ENCODE peak calls at places on chromosome 18, in seven cellular contexts. K is ovary; S is fibroblast of lung; V is SJCRH30; F is CD8-positive, alpha-beta T cell; C is heart left ventricle; G is K562. E is an unnamed sample.

GRCh38 chr18:58325521-58325908 is 281.5 kb downstream of the NEDD4L start:
- DNase-seq in K (no peak), F (no peak), V (no peak), G (no peak), C (no peak), S (peak; percentile 75), E (no peak)

GRCh38 chr18:48554610-48555400 is 16.0 kb downstream of the CTIF start:
- DNase-seq in F (no peak), V (no peak), G (no peak), C (no peak), S (no peak), K (no peak), E (no peak)

GRCh38 chr18:37481491-37481890 is 84.1 kb downstream of the CELF4 start:
- DNase-seq in C (no peak), V (no peak), G (no peak), S (no peak), F (no peak), K (no peak), E (no peak)

GRCh38 chr18:52160652-52161051 is 179.3 kb upstream of the DCC start:
- DNase-seq in V (no peak), K (no peak), F (no peak), C (no peak), S (no peak), G (no peak), E (no peak)

GRCh38 chr18:21444465-21445023 is 156.0 kb downstream of the ESCO1 start:
- DNase-seq in G (peak; percentile 19), K (no peak), C (no peak), S (peak; percentile 78), V (peak; percentile 43), F (no peak), E (no peak)

GRCh38 chr18:48736861-48737260 is 198.0 kb downstream of the CTIF start:
- DNase-seq in V (no peak), F (no peak), C (no peak), S (no peak), K (no peak), G (no peak), E (no peak)

GRCh38 chr18:62868645-62869044 is 153.3 kb downstream of the PHLPP1 start:
- DNase-seq in S (no peak), C (no peak), F (no peak), G (no peak), K (no peak), V (no peak), E (no peak)

GRCh38 chr18:47877892-47878291 is 52.6 kb downstream of the SMAD2 start:
- DNase-seq in S (no peak), V (no peak), K (no peak), G (no peak), F (no peak), C (no peak), E (no peak)

GRCh38 chr18:37309059-37309458 is 256.5 kb downstream of the CELF4 start:
- DNase-seq in S (no peak), V (no peak), F (no peak), G (peak; percentile 28), K (no peak), C (no peak), E (no peak)

GRCh38 chr18:54766631-54767030 is 61.6 kb upstream of the RAB27B start:
- DNase-seq in V (no peak), C (no peak), S (no peak), F (no peak), G (no peak), K (no peak), E (no peak)

GRCh38 chr18:43571078-43571689 is 293.9 kb upstream of the SYT4 start:
- DNase-seq in G (peak; percentile 8), C (no peak), F (no peak), K (no peak), V (peak; percentile 54), S (peak; percentile 67), E (no peak)

GRCh38 chr18:26515643-26516495 is 32.5 kb downstream of the KCTD1 start:
- DNase-seq in V (no peak), F (no peak), S (no peak), K (no peak), C (no peak), G (no peak), E (no peak)

GRCh38 chr18:12408247-12408869 is 629 bp downstream of the PRELID3A start:
- DNase-seq in C (no peak), V (peak; percentile 40), S (peak; percentile 33), G (no peak), K (peak; percentile 31), F (no peak), E (peak; percentile 36)

GRCh38 chr18:61203151-61203550 is 130.1 kb upstream of the CDH20 start:
- DNase-seq in F (no peak), K (no peak), G (no peak), S (no peak), C (no peak), V (no peak), E (no peak)

GRCh38 chr18:58195278-58195721 is 151.3 kb downstream of the NEDD4L start:
- DNase-seq in K (peak; percentile 45), G (no peak), V (no peak), C (no peak), F (peak; percentile 17), S (no peak), E (peak; percentile 84)

GRCh38 chr18:47204908-47205522 is 28.9 kb upstream of the IER3IP1 start:
- DNase-seq in F (peak; percentile 34), G (peak; percentile 23), S (peak; percentile 40), K (no peak), C (no peak), V (peak; percentile 60), E (peak; percentile 22)

GRCh38 chr18:51446571-51447210 is 249.2 kb upstream of the MEX3C start:
- DNase-seq in K (no peak), F (no peak), G (no peak), C (no peak), V (no peak), S (no peak), E (no peak)

GRCh38 chr18:48809365-48809764 is 141.4 kb downstream of the SMAD7 start:
- DNase-seq in G (no peak), V (no peak), F (no peak), S (no peak), C (no peak), K (no peak), E (no peak)

GRCh38 chr18:46562674-46563192 is 94.3 kb downstream of the LOXHD1 start:
- DNase-seq in S (no peak), K (no peak), G (no peak), V (no peak), F (no peak), C (no peak), E (no peak)

GRCh38 chr18:58766164-58766563 is 94.9 kb downstream of the MALT1 start:
- DNase-seq in C (no peak), V (no peak), F (no peak), G (no peak), K (no peak), S (no peak), E (no peak)

GRCh38 chr18:76604642-76605240 is 109.7 kb upstream of the ZNF516 start:
- DNase-seq in F (no peak), K (no peak), G (no peak), V (no peak), C (no peak), S (no peak), E (no peak)

GRCh38 chr18:76605341-76605929 is 110.4 kb upstream of the ZNF516 start:
- DNase-seq in C (no peak), F (no peak), K (no peak), G (no peak), S (no peak), V (no peak), E (no peak)

GRCh38 chr18:76602169-76602568 is 107.1 kb upstream of the ZNF516 start:
- DNase-seq in G (no peak), K (no peak), V (no peak), C (no peak), S (no peak), F (no peak), E (no peak)
- H3K4me1 ChIP-seq in G (no peaks in the 10 kb centered on the region), K (no peaks in the 10 kb centered on the region), V (no peaks in the 10 kb centered on the region), C (no peaks in the 10 kb centered on the region), S (no peaks in the 10 kb centered on the region), F (no peaks in the 10 kb centered on the region), E (no peaks in the 10 kb centered on the region)

DNA sequence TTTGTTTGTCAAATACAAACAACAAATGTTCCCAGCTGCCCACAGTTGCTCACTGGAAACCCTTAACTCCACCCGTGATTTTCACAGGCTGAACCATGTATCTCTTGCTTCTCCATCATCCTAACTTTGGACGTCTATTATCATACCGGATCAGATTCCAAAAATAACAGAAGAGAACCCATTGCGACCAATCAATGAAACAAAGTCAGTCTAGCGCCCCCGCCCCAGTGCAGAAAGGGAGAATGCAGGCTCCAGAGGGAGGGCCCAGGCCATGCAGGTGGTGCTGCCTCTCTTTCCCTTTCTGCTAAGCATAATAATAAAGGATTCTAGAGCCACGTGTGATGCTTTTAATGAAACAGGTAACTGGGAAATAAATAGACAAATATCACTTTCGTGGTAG is 24.1 kb downstream of the COLEC12 start:
- DNase-seq in G (no peak), F (no peak), S (no peak), K (no peak), C (no peak), V (no peak), E (no peak)
- H3K4me1 ChIP-seq in G (no peaks in the 10 kb centered on the region), F (no peaks in the 10 kb centered on the region), S (peaks cover 22% of the 10 kb centered on the region), K (peaks cover 15% of the 10 kb centered on the region), C (no peaks in the 10 kb centered on the region), V (peaks cover 5% of the 10 kb centered on the region), E (peaks cover 10% of the 10 kb centered on the region)

GRCh38 chr18:57004366-57005121 is 142.3 kb upstream of the BOD1L2 start:
- DNase-seq in K (no peak), S (peak; percentile 60), V (peak; percentile 4), C (no peak), F (no peak), G (no peak), E (no peak)

GRCh38 chr18:57002627-57003026 is 144.3 kb upstream of the BOD1L2 start:
- DNase-seq in S (no peak), C (peak; percentile 31), V (peak; percentile 52), F (no peak), G (no peak), K (no peak), E (no peak)

GRCh38 chr18:56999823-57000222 is 147.1 kb upstream of the BOD1L2 start:
- DNase-seq in S (no peak), F (no peak), C (no peak), V (no peak), K (no peak), G (no peak), E (no peak)

GRCh38 chr18:57008001-57008686 is 138.7 kb upstream of the BOD1L2 start:
- DNase-seq in V (no peak), C (no peak), K (no peak), F (no peak), G (no peak), S (no peak), E (no peak)

GRCh38 chr18:57003342-57003741 is 143.5 kb upstream of the BOD1L2 start:
- DNase-seq in S (no peak), G (no peak), F (no peak), K (no peak), C (no peak), V (no peak), E (no peak)
- H3K4me1 ChIP-seq in S (peaks cover 2% of the 10 kb centered on the region), G (no peaks in the 10 kb centered on the region), F (peaks cover 10% of the 10 kb centered on the region), K (no peaks in the 10 kb centered on the region), C (peaks cover 6% of the 10 kb centered on the region), V (peaks cover 23% of the 10 kb centered on the region), E (peaks cover 12% of the 10 kb centered on the region)

DNA sequence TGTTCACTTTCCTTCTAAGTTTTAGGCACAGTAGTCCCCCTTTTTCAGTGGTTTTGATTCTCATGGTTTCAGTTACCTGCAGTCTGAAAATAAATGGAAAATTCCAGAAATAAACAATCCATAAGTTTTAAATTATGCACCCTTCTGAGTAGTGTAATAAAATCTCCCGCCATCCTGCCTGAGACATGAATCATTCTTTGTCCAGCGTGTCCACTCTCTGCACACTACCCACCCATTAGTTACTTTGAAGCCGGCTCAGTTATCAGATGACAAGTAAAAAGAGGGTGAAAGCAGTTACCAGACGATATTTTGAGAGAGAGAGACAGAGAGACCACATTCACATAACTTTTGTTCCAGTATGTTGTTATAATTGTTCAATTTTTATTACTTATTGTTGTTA is 400.5 kb downstream of the TMX3 start:
- DNase-seq in G (no peak), K (no peak), C (no peak), V (no peak), F (no peak), S (no peak), E (no peak)
- H3K4me1 ChIP-seq in G (no peaks in the 10 kb centered on the region), K (no peaks in the 10 kb centered on the region), C (no peaks in the 10 kb centered on the region), V (no peaks in the 10 kb centered on the region), F (no peaks in the 10 kb centered on the region), S (no peaks in the 10 kb centered on the region), E (no peaks in the 10 kb centered on the region)

E was measured in upper lobe of left lung.